ENCODE peak calls at places on chromosomes 5 and 9, in six cellular contexts. One of them, this sample, is unnamed.

GRCh38 chr9:109769250-109769649 is 10.7 kb upstream of the PALM2AKAP2 start:
- DNase-seq in neuronal stem cell: no peak
- DNase-seq in uterus: no peak
- DNase-seq in psoas muscle: no peak
- DNase-seq in endodermal cell: no peak
- DNase-seq in cardiac muscle cell: no peak
- DNase-seq in this sample: no peak

GRCh38 chr5:10656176-10656830 is 92.4 kb downstream of the ANKRD33B start:
- DNase-seq in neuronal stem cell: no peak
- DNase-seq in uterus: no peak
- DNase-seq in psoas muscle: no peak
- DNase-seq in endodermal cell: no peak
- DNase-seq in cardiac muscle cell: no peak
- DNase-seq in this sample: no peak

GRCh38 chr9:555493-555892 is 286.0 kb upstream of the DMRT1 start:
- DNase-seq in neuronal stem cell: no peak
- DNase-seq in uterus: no peak
- DNase-seq in psoas muscle: no peak
- DNase-seq in endodermal cell: no peak
- DNase-seq in cardiac muscle cell: no peak
- DNase-seq in this sample: no peak

GRCh38 chr5:156438076-156438475 is 111.1 kb downstream of the SGCD start:
- DNase-seq in neuronal stem cell: no peak
- DNase-seq in uterus: no peak
- DNase-seq in psoas muscle: no peak
- DNase-seq in endodermal cell: no peak
- DNase-seq in cardiac muscle cell: no peak
- DNase-seq in this sample: no peak

GRCh38 chr5:135265497-135266300 is 133.3 kb downstream of the MACROH2A1 start:
- DNase-seq in neuronal stem cell: no peak
- DNase-seq in uterus: no peak
- DNase-seq in psoas muscle: no peak
- DNase-seq in endodermal cell: no peak
- DNase-seq in cardiac muscle cell: no peak
- DNase-seq in this sample: no peak

GRCh38 chr5:55344392-55344992 is 36.7 kb downstream of the MTREX start:
- DNase-seq in neuronal stem cell: peak; percentile 47
- DNase-seq in uterus: peak; percentile 69
- DNase-seq in psoas muscle: peak; percentile 31
- DNase-seq in endodermal cell: peak; percentile 85
- DNase-seq in cardiac muscle cell: peak; percentile 53
- DNase-seq in this sample: peak; percentile 42

GRCh38 chr5:102453716-102454115 is 45.1 kb downstream of the SLCO6A1 start:
- DNase-seq in neuronal stem cell: no peak
- DNase-seq in uterus: no peak
- DNase-seq in psoas muscle: no peak
- DNase-seq in endodermal cell: no peak
- DNase-seq in cardiac muscle cell: no peak
- DNase-seq in this sample: no peak

GRCh38 chr9:78707481-78707977 is 410.6 kb downstream of the PSAT1 start:
- DNase-seq in neuronal stem cell: no peak
- DNase-seq in uterus: no peak
- DNase-seq in psoas muscle: no peak
- DNase-seq in endodermal cell: no peak
- DNase-seq in cardiac muscle cell: no peak
- DNase-seq in this sample: peak; percentile 91

GRCh38 chr5:113345261-113345940 is 89.4 kb downstream of the TSSK1B start:
- DNase-seq in neuronal stem cell: no peak
- DNase-seq in uterus: no peak
- DNase-seq in psoas muscle: no peak
- DNase-seq in endodermal cell: no peak
- DNase-seq in cardiac muscle cell: no peak
- DNase-seq in this sample: no peak

GRCh38 chr5:60521379-60522298 is 178.3 kb downstream of the DEPDC1B start:
- DNase-seq in neuronal stem cell: no peak
- DNase-seq in uterus: no peak
- DNase-seq in psoas muscle: no peak
- DNase-seq in endodermal cell: no peak
- DNase-seq in cardiac muscle cell: no peak
- DNase-seq in this sample: no peak

GRCh38 chr5:111530298-111530740 is 18.0 kb upstream of the STARD4 start:
- DNase-seq in neuronal stem cell: no peak
- DNase-seq in uterus: peak; percentile 47
- DNase-seq in psoas muscle: peak; percentile 57
- DNase-seq in endodermal cell: no peak
- DNase-seq in cardiac muscle cell: no peak
- DNase-seq in this sample: peak; percentile 63

GRCh38 chr9:116576386-116576785 is 110.7 kb upstream of the TRIM32 start:
- DNase-seq in neuronal stem cell: no peak
- DNase-seq in uterus: no peak
- DNase-seq in psoas muscle: no peak
- DNase-seq in endodermal cell: no peak
- DNase-seq in cardiac muscle cell: no peak
- DNase-seq in this sample: no peak

GRCh38 chr9:138008081-138008841 is 130.7 kb downstream of the CACNA1B start:
- DNase-seq in neuronal stem cell: no peak
- DNase-seq in uterus: no peak
- DNase-seq in psoas muscle: no peak
- DNase-seq in endodermal cell: peak; percentile 36
- DNase-seq in cardiac muscle cell: no peak
- DNase-seq in this sample: no peak

GRCh38 chr9:121619566-121619965 is 31.9 kb upstream of the DAB2IP start:
- DNase-seq in neuronal stem cell: no peak
- DNase-seq in uterus: no peak
- DNase-seq in psoas muscle: no peak
- DNase-seq in endodermal cell: no peak
- DNase-seq in cardiac muscle cell: no peak
- DNase-seq in this sample: no peak

GRCh38 chr5:135881244-135881643 is 14.4 kb downstream of the IL9 start:
- DNase-seq in neuronal stem cell: no peak
- DNase-seq in uterus: no peak
- DNase-seq in psoas muscle: no peak
- DNase-seq in endodermal cell: no peak
- DNase-seq in cardiac muscle cell: no peak
- DNase-seq in this sample: no peak

GRCh38 chr5:34460496-34460895 is 195.6 kb upstream of the RAI14 start:
- DNase-seq in neuronal stem cell: no peak
- DNase-seq in uterus: no peak
- DNase-seq in psoas muscle: no peak
- DNase-seq in endodermal cell: no peak
- DNase-seq in cardiac muscle cell: no peak
- DNase-seq in this sample: no peak

GRCh38 chr9:35728041-35728971 is 3.7 kb downstream of the TLN1 start:
- DNase-seq in neuronal stem cell: peak; percentile 72
- DNase-seq in uterus: peak; percentile 92
- DNase-seq in psoas muscle: peak; percentile 83
- DNase-seq in endodermal cell: peak; percentile 80
- DNase-seq in cardiac muscle cell: peak; percentile 90
- DNase-seq in this sample: peak; percentile 82

GRCh38 chr5:145223582-145223981 is 611.6 kb downstream of the PRELID2 start:
- DNase-seq in neuronal stem cell: no peak
- DNase-seq in uterus: no peak
- DNase-seq in psoas muscle: no peak
- DNase-seq in endodermal cell: no peak
- DNase-seq in cardiac muscle cell: no peak
- DNase-seq in this sample: no peak

GRCh38 chr9:3894764-3895163 is 369.0 kb upstream of the RFX3 start:
- DNase-seq in neuronal stem cell: no peak
- DNase-seq in uterus: no peak
- DNase-seq in psoas muscle: no peak
- DNase-seq in endodermal cell: no peak
- DNase-seq in cardiac muscle cell: no peak
- DNase-seq in this sample: no peak

GRCh38 chr9:19114680-19115270 is 12.1 kb upstream of the HAUS6 start:
- DNase-seq in neuronal stem cell: no peak
- DNase-seq in uterus: no peak
- DNase-seq in psoas muscle: no peak
- DNase-seq in endodermal cell: no peak
- DNase-seq in cardiac muscle cell: no peak
- DNase-seq in this sample: no peak

GRCh38 chr9:131116281-131117101 is 8.9 kb upstream of the NUP214 start:
- DNase-seq in neuronal stem cell: no peak
- DNase-seq in uterus: peak; percentile 49
- DNase-seq in psoas muscle: no peak
- DNase-seq in endodermal cell: no peak
- DNase-seq in cardiac muscle cell: no peak
- DNase-seq in this sample: no peak

GRCh38 chr5:1519631-1520141 is 4.1 kb downstream of the LPCAT1 start:
- DNase-seq in neuronal stem cell: no peak
- DNase-seq in uterus: peak; percentile 12
- DNase-seq in psoas muscle: peak; percentile 6
- DNase-seq in endodermal cell: peak; percentile 33
- DNase-seq in cardiac muscle cell: no peak
- DNase-seq in this sample: no peak

GRCh38 chr9:92180669-92181181 is 65.5 kb upstream of the SPTLC1 start:
- DNase-seq in neuronal stem cell: no peak
- DNase-seq in uterus: no peak
- DNase-seq in psoas muscle: no peak
- DNase-seq in endodermal cell: peak; percentile 85
- DNase-seq in cardiac muscle cell: no peak
- DNase-seq in this sample: no peak

GRCh38 chr5:102312586-102312985 is 16.5 kb upstream of the SLCO4C1 start:
- DNase-seq in neuronal stem cell: no peak
- DNase-seq in uterus: no peak
- DNase-seq in psoas muscle: no peak
- DNase-seq in endodermal cell: no peak
- DNase-seq in cardiac muscle cell: no peak
- DNase-seq in this sample: no peak

GRCh38 chr5:135578685-135579341 is at the start of gene CXCL14:
- DNase-seq in neuronal stem cell: peak; percentile 67
- DNase-seq in uterus: no peak
- DNase-seq in psoas muscle: peak; percentile 47
- DNase-seq in endodermal cell: peak; percentile 91
- DNase-seq in cardiac muscle cell: peak; percentile 45
- DNase-seq in this sample: no peak

GRCh38 chr5:116739648-116740047 is 165.0 kb upstream of the SEMA6A start:
- DNase-seq in neuronal stem cell: no peak
- DNase-seq in uterus: peak; percentile 18
- DNase-seq in psoas muscle: no peak
- DNase-seq in endodermal cell: peak; percentile 45
- DNase-seq in cardiac muscle cell: no peak
- DNase-seq in this sample: no peak

GRCh38 chr9:130780865-130781504 is 54.1 kb upstream of the ABL1 start:
- DNase-seq in neuronal stem cell: no peak
- DNase-seq in uterus: peak; percentile 92
- DNase-seq in psoas muscle: peak; percentile 69
- DNase-seq in endodermal cell: no peak
- DNase-seq in cardiac muscle cell: no peak
- DNase-seq in this sample: peak; percentile 79

GRCh38 chr9:91676042-91676441 is 252.4 kb upstream of the NFIL3 start:
- DNase-seq in neuronal stem cell: no peak
- DNase-seq in uterus: no peak
- DNase-seq in psoas muscle: no peak
- DNase-seq in endodermal cell: no peak
- DNase-seq in cardiac muscle cell: no peak
- DNase-seq in this sample: no peak

GRCh38 chr9:36163049-36163839 is 5.9 kb upstream of the CCIN start:
- DNase-seq in neuronal stem cell: no peak
- DNase-seq in uterus: peak; percentile 82
- DNase-seq in psoas muscle: peak; percentile 68
- DNase-seq in endodermal cell: peak; percentile 94
- DNase-seq in cardiac muscle cell: peak; percentile 89
- DNase-seq in this sample: peak; percentile 47

GRCh38 chr9:134662143-134662876 is 20.7 kb downstream of the COL5A1 start:
- DNase-seq in neuronal stem cell: no peak
- DNase-seq in uterus: peak; percentile 87
- DNase-seq in psoas muscle: peak; percentile 62
- DNase-seq in endodermal cell: no peak
- DNase-seq in cardiac muscle cell: peak; percentile 97
- DNase-seq in this sample: peak; percentile 68
- H3K27ac ChIP-seq in neuronal stem cell: no peak overlapping the region
- H3K27ac ChIP-seq in uterus: peak overlapping the region; percentile 83
- H3K27ac ChIP-seq in psoas muscle: no peak overlapping the region
- H3K27ac ChIP-seq in endodermal cell: peak overlapping the region; percentile 24
- H3K27ac ChIP-seq in cardiac muscle cell: peak overlapping the region; percentile 99
- H3K27ac ChIP-seq in this sample: peak overlapping the region; percentile 60

DNA sequence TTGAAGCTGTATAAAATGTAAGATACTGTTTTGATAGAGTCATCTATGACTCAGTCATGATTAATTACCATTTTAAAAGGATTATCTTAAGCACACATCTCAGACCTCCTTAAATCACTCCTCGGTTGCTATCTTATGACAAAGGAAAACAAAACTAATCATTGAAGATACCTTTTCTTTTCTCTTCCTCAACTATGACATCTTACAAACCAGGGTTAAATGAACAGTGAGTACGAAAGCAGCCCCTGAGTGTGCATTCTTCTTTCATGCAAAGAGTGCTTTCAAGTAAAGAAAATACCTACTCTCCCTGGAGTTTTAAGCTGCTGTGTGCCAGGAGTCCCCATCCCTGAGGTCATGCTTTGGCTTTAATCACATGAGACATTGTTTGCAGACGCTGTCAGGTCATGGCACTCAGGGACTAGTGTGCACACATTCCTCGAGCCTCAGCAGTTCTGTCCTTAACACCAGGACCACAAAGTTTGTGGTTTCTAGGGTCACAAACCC is 86.7 kb upstream of the ICE1 start:
- DNase-seq in neuronal stem cell: no peak
- DNase-seq in uterus: no peak
- DNase-seq in psoas muscle: no peak
- DNase-seq in endodermal cell: peak; percentile 38
- DNase-seq in cardiac muscle cell: no peak
- DNase-seq in this sample: peak; percentile 87
- H3K9me3 ChIP-seq in neuronal stem cell: no peaks in the 10 kb centered on the region
- H3K9me3 ChIP-seq in uterus: no peaks in the 10 kb centered on the region
- H3K9me3 ChIP-seq in psoas muscle: no peaks in the 10 kb centered on the region
- H3K9me3 ChIP-seq in endodermal cell: no peaks in the 10 kb centered on the region
- H3K9me3 ChIP-seq in cardiac muscle cell: no peaks in the 10 kb centered on the region
- H3K9me3 ChIP-seq in this sample: no peaks in the 10 kb centered on the region

GRCh38 chr9:5489630-5490484 is 20.5 kb upstream of the PDCD1LG2 start:
- DNase-seq in neuronal stem cell: no peak
- DNase-seq in uterus: no peak
- DNase-seq in psoas muscle: no peak
- DNase-seq in endodermal cell: no peak
- DNase-seq in cardiac muscle cell: no peak
- DNase-seq in this sample: no peak
- H3K4me1 ChIP-seq in neuronal stem cell: no peaks in the 10 kb centered on the region
- H3K4me1 ChIP-seq in uterus: no peaks in the 10 kb centered on the region
- H3K4me1 ChIP-seq in psoas muscle: no peaks in the 10 kb centered on the region
- H3K4me1 ChIP-seq in endodermal cell: no peaks in the 10 kb centered on the region
- H3K4me1 ChIP-seq in cardiac muscle cell: no peaks in the 10 kb centered on the region
- H3K4me1 ChIP-seq in this sample: peaks cover 11% of the 10 kb centered on the region

GRCh38 chr5:17276445-17276844 is 59.0 kb downstream of the BASP1 start:
- DNase-seq in neuronal stem cell: no peak
- DNase-seq in uterus: no peak
- DNase-seq in psoas muscle: no peak
- DNase-seq in endodermal cell: no peak
- DNase-seq in cardiac muscle cell: no peak
- DNase-seq in this sample: no peak

GRCh38 chr5:17279487-17279886 is 62.1 kb downstream of the BASP1 start:
- DNase-seq in neuronal stem cell: no peak
- DNase-seq in uterus: no peak
- DNase-seq in psoas muscle: no peak
- DNase-seq in endodermal cell: no peak
- DNase-seq in cardiac muscle cell: no peak
- DNase-seq in this sample: no peak

GRCh38 chr5:17275279-17276158 is 58.1 kb downstream of the BASP1 start:
- DNase-seq in neuronal stem cell: no peak
- DNase-seq in uterus: no peak
- DNase-seq in psoas muscle: no peak
- DNase-seq in endodermal cell: no peak
- DNase-seq in cardiac muscle cell: no peak
- DNase-seq in this sample: no peak

GRCh38 chr5:17277907-17278306 is 60.5 kb downstream of the BASP1 start:
- DNase-seq in neuronal stem cell: no peak
- DNase-seq in uterus: no peak
- DNase-seq in psoas muscle: no peak
- DNase-seq in endodermal cell: no peak
- DNase-seq in cardiac muscle cell: no peak
- DNase-seq in this sample: no peak

GRCh38 chr5:17278931-17279330 is 61.5 kb downstream of the BASP1 start:
- DNase-seq in neuronal stem cell: no peak
- DNase-seq in uterus: no peak
- DNase-seq in psoas muscle: no peak
- DNase-seq in endodermal cell: no peak
- DNase-seq in cardiac muscle cell: no peak
- DNase-seq in this sample: no peak
- H3K27ac ChIP-seq in neuronal stem cell: peak overlapping the region; percentile 35
- H3K27ac ChIP-seq in uterus: no peak overlapping the region
- H3K27ac ChIP-seq in psoas muscle: no peak overlapping the region
- H3K27ac ChIP-seq in endodermal cell: no peak overlapping the region
- H3K27ac ChIP-seq in cardiac muscle cell: no peak overlapping the region
- H3K27ac ChIP-seq in this sample: no peak overlapping the region

This sample was measured in SJSA1.